ENCODE peak calls at places on chromosomes 5 and 9, in ten cellular contexts. Q is germinal center; S is right cardiac atrium; H is GDM1; X is M059J; Z is choroid plexus epithelial cell; G is NCI-H146; W is activated naive CD8-positive, alpha-beta T cell treated with anti-CD3 and anti-CD28 coated beads, Interleukin-2, amount 50 U/mL, for 24 hours; E is HS-5; R is hippocampal formation. N is an unnamed sample.

GRCh38 chr9:82949203-82949602 is 113.7 kb downstream of the RASEF start:
- DNase-seq in Q (no peak), S (no peak), H (no peak), X (no peak), Z (no peak), G (no peak), W (no peak), E (no peak), R (no peak), N (no peak)

GRCh38 chr5:26791433-26791832 is 247.0 kb downstream of the CDH9 start:
- DNase-seq in Q (no peak), S (no peak), H (no peak), X (peak; percentile 14), Z (peak; percentile 34), G (no peak), W (no peak), E (peak; percentile 13), R (no peak), N (no peak)

GRCh38 chr5:42675602-42676001 is 81.0 kb upstream of the CCDC152 start:
- DNase-seq in Q (no peak), S (no peak), H (no peak), X (no peak), Z (no peak), G (no peak), W (no peak), E (no peak), R (no peak), N (no peak)

GRCh38 chr5:158899792-158900191 is 199.9 kb downstream of the EBF1 start:
- DNase-seq in Q (no peak), S (peak; percentile 69), H (no peak), X (no peak), Z (peak; percentile 42), G (no peak), W (no peak), E (no peak), R (no peak), N (peak; percentile 18)

GRCh38 chr5:87770601-87771121 is 357.9 kb upstream of the CCNH start:
- DNase-seq in Q (no peak), S (no peak), H (no peak), X (no peak), Z (no peak), G (no peak), W (no peak), E (no peak), R (peak; percentile 54), N (no peak)

GRCh38 chr5:31317642-31318041 is 124.2 kb downstream of the CDH6 start:
- DNase-seq in Q (no peak), S (no peak), H (no peak), X (no peak), Z (no peak), G (no peak), W (no peak), E (no peak), R (no peak), N (no peak)

GRCh38 chr5:142016576-142016975 is 3.7 kb upstream of the GNPDA1 start:
- DNase-seq in Q (no peak), S (no peak), H (peak; percentile 4), X (no peak), Z (no peak), G (no peak), W (peak; percentile 47), E (no peak), R (no peak), N (no peak)

GRCh38 chr9:84057662-84058061 is 77.1 kb downstream of the RMI1 start:
- DNase-seq in Q (no peak), S (no peak), H (no peak), X (no peak), Z (no peak), G (no peak), W (no peak), E (no peak), R (no peak), N (no peak)

GRCh38 chr5:90173299-90174030 is 236.1 kb downstream of the CETN3 start:
- DNase-seq in Q (no peak), S (no peak), H (no peak), X (peak; percentile 41), Z (no peak), G (no peak), W (no peak), E (no peak), R (no peak), N (no peak)

GRCh38 chr5:150203832-150204587 is 14.1 kb downstream of the SLC6A7 start:
- DNase-seq in Q (no peak), S (peak; percentile 74), H (no peak), X (no peak), Z (no peak), G (no peak), W (no peak), E (no peak), R (no peak), N (no peak)

GRCh38 chr9:6997330-6997729 is 239.6 kb downstream of the KDM4C start:
- DNase-seq in Q (no peak), S (no peak), H (no peak), X (peak; percentile 49), Z (no peak), G (no peak), W (no peak), E (no peak), R (no peak), N (peak; percentile 56)

GRCh38 chr5:137195483-137195882 is 303.6 kb downstream of the SPOCK1 start:
- DNase-seq in Q (no peak), S (no peak), H (no peak), X (peak; percentile 89), Z (no peak), G (no peak), W (no peak), E (no peak), R (no peak), N (no peak)

GRCh38 chr5:42951169-42951846 is 88.8 kb downstream of the ANXA2R start:
- DNase-seq in Q (peak; percentile 41), S (peak; percentile 77), H (no peak), X (peak; percentile 68), Z (peak; percentile 47), G (no peak), W (peak; percentile 75), E (no peak), R (peak; percentile 49), N (peak; percentile 48)

GRCh38 chr9:751137-752051 is 90.1 kb upstream of the DMRT1 start:
- DNase-seq in Q (peak; percentile 50), S (no peak), H (no peak), X (peak; percentile 89), Z (peak; percentile 73), G (no peak), W (no peak), E (no peak), R (no peak), N (peak; percentile 89)

GRCh38 chr5:116361171-116361967 is 213.3 kb downstream of the SEMA6A start:
- DNase-seq in Q (no peak), S (peak; percentile 89), H (no peak), X (no peak), Z (peak; percentile 50), G (no peak), W (no peak), E (no peak), R (peak; percentile 78), N (peak; percentile 4)

GRCh38 chr9:79387091-79387490 is 184.7 kb upstream of the TLE4 start:
- DNase-seq in Q (no peak), S (no peak), H (no peak), X (peak; percentile 58), Z (peak; percentile 28), G (no peak), W (no peak), E (peak; percentile 18), R (no peak), N (peak; percentile 27)

GRCh38 chr5:120546922-120547321 is 82.8 kb downstream of the PRR16 start:
- DNase-seq in Q (no peak), S (no peak), H (no peak), X (peak; percentile 65), Z (no peak), G (no peak), W (no peak), E (no peak), R (no peak), N (no peak)

GRCh38 chr5:177366528-177367322 is 9.0 kb downstream of the RGS14 start:
- DNase-seq in Q (no peak), S (peak; percentile 97), H (no peak), X (peak; percentile 65), Z (peak; percentile 86), G (no peak), W (no peak), E (no peak), R (no peak), N (peak; percentile 88)

GRCh38 chr9:113309204-113309813 is 6.1 kb upstream of the RNF183 start:
- DNase-seq in Q (peak; percentile 11), S (no peak), H (no peak), X (peak; percentile 55), Z (peak; percentile 76), G (peak; percentile 21), W (peak; percentile 15), E (no peak), R (no peak), N (peak; percentile 61)

GRCh38 chr5:115607935-115608334 is 5.7 kb upstream of the TICAM2 start:
- DNase-seq in Q (no peak), S (no peak), H (no peak), X (no peak), Z (no peak), G (no peak), W (no peak), E (no peak), R (no peak), N (no peak)

GRCh38 chr5:91079037-91079436 is 304.1 kb downstream of the ARRDC3 start:
- DNase-seq in Q (no peak), S (no peak), H (no peak), X (peak; percentile 79), Z (peak; percentile 56), G (no peak), W (no peak), E (no peak), R (no peak), N (no peak)

GRCh38 chr5:67287795-67288194 is 91.2 kb upstream of the CD180 start:
- DNase-seq in Q (no peak), S (no peak), H (no peak), X (peak; percentile 60), Z (peak; percentile 79), G (no peak), W (no peak), E (peak; percentile 29), R (no peak), N (peak; percentile 94)

GRCh38 chr5:152349683-152350526 is 55.2 kb downstream of the NMUR2 start:
- DNase-seq in Q (peak; percentile 6), S (peak; percentile 63), H (no peak), X (peak; percentile 29), Z (peak; percentile 50), G (peak; percentile 51), W (peak; percentile 18), E (no peak), R (peak; percentile 37), N (peak; percentile 0)

GRCh38 chr9:134546746-134547145 is 94.9 kb upstream of the COL5A1 start:
- DNase-seq in Q (no peak), S (peak; percentile 55), H (no peak), X (no peak), Z (no peak), G (no peak), W (no peak), E (no peak), R (no peak), N (no peak)

N was measured in EH.